ENCODE peak calls at places on chromosomes 4 and X, in eight cellular contexts. Z is thoracic aorta; S is CD4-positive, alpha-beta T cell; A is T-helper 17 cell; V is SJSA1; F is tibial artery; D is sigmoid colon; N is neuronal stem cell. U is an unnamed sample.

GRCh38 chr4:87141428-87141827 is 79.0 kb downstream of the KLHL8 start:
- DNase-seq in A (no peak), Z (no peak), V (no peak), N (no peak), S (no peak), D (no peak), F (no peak), U (no peak)

GRCh38 chr4:94419956-94420355 is 31.8 kb upstream of the PDLIM5 start:
- DNase-seq in F (no peak), N (no peak), D (no peak), V (no peak), S (no peak), A (no peak), Z (no peak), U (no peak)

GRCh38 chr4:6302869-6303268 is 33.2 kb downstream of the WFS1 start:
- DNase-seq in D (no peak), F (no peak), S (no peak), N (no peak), A (no peak), Z (no peak), V (no peak), U (no peak)

GRCh38 chr4:114057746-114058145 is 78.3 kb upstream of the ARSJ start:
- DNase-seq in S (no peak), N (no peak), A (no peak), F (no peak), Z (no peak), D (no peak), V (no peak), U (no peak)

GRCh38 chr4:1856920-1857699 is 1.2 kb upstream of the LETM1 start:
- DNase-seq in S (no peak), N (no peak), V (no peak), D (peak; percentile 79), Z (no peak), A (no peak), F (no peak), U (no peak)

GRCh38 chr4:186475202-186475601 is 80.2 kb downstream of the MTNR1A start:
- DNase-seq in D (no peak), S (no peak), V (no peak), F (no peak), A (no peak), Z (no peak), N (no peak), U (no peak)

GRCh38 chr4:680565-680930 is 6.2 kb downstream of the MYL5 start:
- DNase-seq in N (no peak), F (no peak), V (no peak), Z (no peak), A (no peak), D (peak; percentile 71), S (no peak), U (no peak)

GRCh38 chr4:184836613-184837012 is 10.8 kb upstream of the ACSL1 start:
- DNase-seq in S (no peak), V (no peak), F (no peak), Z (no peak), D (no peak), N (no peak), A (no peak), U (no peak)

GRCh38 chr4:27318740-27319139 is 458.1 kb downstream of the STIM2 start:
- DNase-seq in F (no peak), N (peak; percentile 24), A (no peak), V (no peak), D (no peak), S (no peak), Z (no peak), U (peak; percentile 68)

GRCh38 chr4:74055096-74055495 is 16.6 kb upstream of the CXCL3 start:
- DNase-seq in D (no peak), V (no peak), F (no peak), Z (no peak), S (no peak), N (no peak), A (no peak), U (no peak)

GRCh38 chrX:48945517-48946348 is 11.7 kb downstream of the OTUD5 start:
- DNase-seq in S (peak; percentile 58), Z (no peak), F (no peak), V (peak; percentile 42), N (no peak), D (no peak), A (peak; percentile 32), U (no peak)

GRCh38 chrX:94057385-94057784 is 383.4 kb downstream of the FAM133A start:
- DNase-seq in D (no peak), N (no peak), V (no peak), F (no peak), S (no peak), Z (no peak), A (no peak), U (no peak)

GRCh38 chrX:131861088-131861787 is 161.9 kb upstream of the STK26 start:
- DNase-seq in S (no peak), Z (no peak), D (no peak), F (no peak), N (no peak), A (no peak), V (no peak), U (no peak)

GRCh38 chrX:56232221-56233082 is at the start of gene KLF8:
- DNase-seq in S (peak; percentile 35), Z (peak; percentile 8), V (no peak), F (peak; percentile 84), N (no peak), A (peak; percentile 24), D (peak; percentile 76), U (no peak)

GRCh38 chr4:23207059-23207458 is 514.3 kb downstream of the GBA3 start:
- DNase-seq in Z (no peak), S (no peak), V (no peak), F (no peak), N (no peak), A (no peak), D (no peak), U (no peak)

GRCh38 chrX:51852096-51852495 is 41.3 kb upstream of the MAGED1 start:
- DNase-seq in V (no peak), N (no peak), Z (no peak), F (no peak), D (no peak), S (no peak), A (no peak), U (no peak)
- H3K9me3 ChIP-seq in V (no peaks in the 10 kb centered on the region), N (peaks cover 26% of the 10 kb centered on the region), Z (no peaks in the 10 kb centered on the region), F (no peaks in the 10 kb centered on the region), D (no peaks in the 10 kb centered on the region), S (peaks cover 14% of the 10 kb centered on the region), A (peaks cover 4% of the 10 kb centered on the region), U (no peaks in the 10 kb centered on the region)

DNA sequence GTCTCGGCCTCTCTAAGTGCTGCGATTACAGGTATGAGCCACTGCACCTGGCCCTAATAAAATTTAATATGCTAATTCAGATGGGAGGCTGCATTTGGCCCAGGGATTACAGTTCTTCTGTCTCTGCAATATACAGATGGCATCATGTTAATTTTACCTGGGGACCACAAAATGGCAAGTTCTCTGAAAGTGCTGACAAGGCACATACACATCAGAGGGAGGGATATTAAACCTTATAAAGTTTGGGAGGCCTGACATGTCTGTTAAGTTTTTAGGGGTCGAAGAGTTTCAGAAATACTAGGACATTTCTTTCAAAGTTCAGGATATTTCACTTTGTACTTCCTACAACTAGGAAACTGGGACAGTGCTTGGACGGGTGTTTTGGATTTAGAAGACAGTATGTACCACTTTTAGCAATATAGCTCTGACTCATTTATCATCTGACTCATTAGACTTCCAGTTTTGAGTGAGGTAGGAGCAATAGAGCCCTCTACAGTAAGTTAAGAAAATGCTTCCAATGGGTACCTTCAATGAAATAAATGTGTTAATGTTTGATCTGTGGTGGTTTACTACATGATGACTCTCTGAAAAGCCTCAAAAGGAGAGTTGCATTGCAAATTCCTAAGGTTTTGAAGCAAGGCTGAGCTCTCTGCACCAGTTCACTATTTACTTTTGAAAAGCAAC is 981.0 kb upstream of the HS3ST1 start:
- DNase-seq in S (no peak), N (no peak), Z (no peak), F (no peak), D (no peak), A (no peak), V (no peak), U (no peak)
- H3K9me3 ChIP-seq in S (no peaks in the 10 kb centered on the region), N (no peaks in the 10 kb centered on the region), Z (no peaks in the 10 kb centered on the region), F (no peaks in the 10 kb centered on the region), D (no peaks in the 10 kb centered on the region), A (no peaks in the 10 kb centered on the region), V (no peaks in the 10 kb centered on the region), U (no peaks in the 10 kb centered on the region)

GRCh38 chr4:71860643-71861042 is 76.8 kb upstream of the GC start:
- DNase-seq in N (peak; percentile 43), V (no peak), Z (no peak), S (no peak), A (no peak), D (no peak), F (no peak), U (peak; percentile 58)

GRCh38 chr4:71862315-71862714 is 78.4 kb upstream of the GC start:
- DNase-seq in F (no peak), A (no peak), Z (no peak), V (no peak), N (no peak), S (no peak), D (no peak), U (no peak)

GRCh38 chr4:71864380-71864779 is 80.5 kb upstream of the GC start:
- DNase-seq in A (no peak), V (no peak), D (no peak), S (no peak), Z (no peak), F (no peak), N (no peak), U (no peak)

GRCh38 chr4:71866212-71866885 is 82.5 kb upstream of the GC start:
- DNase-seq in N (no peak), A (no peak), S (no peak), V (no peak), F (no peak), Z (no peak), D (no peak), U (no peak)

GRCh38 chr4:71863457-71863856 is 79.6 kb upstream of the GC start:
- DNase-seq in S (no peak), N (no peak), A (no peak), V (no peak), F (no peak), Z (no peak), D (no peak), U (no peak)
- H3K9me3 ChIP-seq in S (peaks cover 23% of the 10 kb centered on the region), N (peaks cover 5% of the 10 kb centered on the region), A (no peaks in the 10 kb centered on the region), V (no peaks in the 10 kb centered on the region), F (no peaks in the 10 kb centered on the region), Z (peaks cover 3% of the 10 kb centered on the region), D (peaks cover 12% of the 10 kb centered on the region), U (peaks cover 10% of the 10 kb centered on the region)

DNA sequence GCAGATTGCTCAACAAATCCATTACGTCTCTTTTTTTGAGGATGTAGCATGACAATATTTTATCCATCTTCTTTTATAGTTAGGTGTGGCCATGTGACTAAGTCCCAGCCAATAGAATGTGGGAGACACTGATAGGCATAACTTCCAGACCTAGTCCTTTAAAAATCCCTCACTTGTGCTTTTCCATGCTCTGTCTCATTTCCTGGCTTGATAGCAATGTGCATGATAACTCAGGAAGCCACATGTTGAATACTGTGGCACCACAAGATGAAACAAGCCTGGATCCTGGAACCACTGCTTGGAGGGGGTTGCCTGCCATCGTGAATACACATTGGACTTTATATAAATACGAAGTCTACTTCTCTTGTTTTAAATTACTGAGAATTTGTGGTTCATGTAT is 184.0 kb upstream of the NEIL3 start:
- DNase-seq in F (no peak), N (no peak), D (no peak), V (no peak), S (no peak), A (no peak), Z (no peak), U (no peak)
- H3K9me3 ChIP-seq in F (no peaks in the 10 kb centered on the region), N (no peaks in the 10 kb centered on the region), D (peaks cover 5% of the 10 kb centered on the region), V (no peaks in the 10 kb centered on the region), S (peaks cover 8% of the 10 kb centered on the region), A (no peaks in the 10 kb centered on the region), Z (peaks cover 9% of the 10 kb centered on the region), U (no peaks in the 10 kb centered on the region)

GRCh38 chr4:128946929-128947328 is 137.4 kb downstream of the JADE1 start:
- DNase-seq in N (no peak), F (no peak), S (no peak), D (no peak), Z (no peak), V (no peak), A (no peak), U (no peak)
- H3K9me3 ChIP-seq in N (peaks cover 10% of the 10 kb centered on the region), F (no peaks in the 10 kb centered on the region), S (no peaks in the 10 kb centered on the region), D (no peaks in the 10 kb centered on the region), Z (no peaks in the 10 kb centered on the region), V (no peaks in the 10 kb centered on the region), A (no peaks in the 10 kb centered on the region), U (no peaks in the 10 kb centered on the region)